ENCODE peak calls at places on chromosomes 1 and 21, in seven cellular contexts. R is RPMI7951; N is BJ; I is H4; X is stimulated activated CD4-positive, alpha-beta T cell treated with anti-CD3 and anti-CD28 coated beads, TNF-alpha, amount 100 ng/mL, for 24 hours; D is anterior cingulate cortex; Q is PC-9. M is an unnamed sample.

GRCh38 chr1:197915797-197916686 is 1.1 kb upstream of the LHX9 start:
- DNase-seq in R (peak), N (no peak), I (peak), X (no peak), D (no peak), Q (peak), M (peak)

GRCh38 chr1:98018074-98018473 is 97.2 kb upstream of the DPYD start:
- DNase-seq in R (no peak), N (no peak), I (no peak), X (no peak), D (no peak), Q (no peak), M (no peak)

GRCh38 chr21:15121655-15122120 is 56.9 kb upstream of the NRIP1 start:
- DNase-seq in R (no peak), N (no peak), I (peak), X (no peak), D (peak), Q (no peak), M (peak)

GRCh38 chr1:36400825-36401601 is 3.3 kb upstream of the LSM10 start:
- DNase-seq in R (peak), N (no peak), I (peak), X (peak), D (peak), Q (no peak), M (peak)

GRCh38 chr1:150567341-150567716 is 12.1 kb downstream of the MCL1 start:
- DNase-seq in R (no peak), N (no peak), I (peak), X (peak), D (no peak), Q (no peak), M (no peak)

GRCh38 chr1:16393255-16394177 is 26.5 kb downstream of the SZRD1 start:
- DNase-seq in R (no peak), N (no peak), I (no peak), X (no peak), D (peak), Q (no peak), M (peak)

GRCh38 chr1:226314055-226314454 is 5.1 kb upstream of the LIN9 start:
- DNase-seq in R (no peak), N (no peak), I (no peak), X (no peak), D (no peak), Q (no peak), M (no peak)

GRCh38 chr1:39387452-39387851 is 104.0 kb upstream of the BMP8A start:
- DNase-seq in R (peak), N (no peak), I (no peak), X (no peak), D (no peak), Q (peak), M (no peak)

GRCh38 chr1:99735852-99736251 is 30.6 kb downstream of the FRRS1 start:
- DNase-seq in R (no peak), N (no peak), I (no peak), X (no peak), D (no peak), Q (no peak), M (no peak)

GRCh38 chr1:31154000-31154631 is 85.6 kb downstream of the NKAIN1 start:
- DNase-seq in R (no peak), N (no peak), I (no peak), X (no peak), D (no peak), Q (no peak), M (no peak)

GRCh38 chr1:179351281-179351680 is 14.5 kb upstream of the AXDND1 start:
- DNase-seq in R (no peak), N (no peak), I (no peak), X (no peak), D (no peak), Q (no peak), M (no peak)

GRCh38 chr1:100187912-100188311 is 9.9 kb upstream of the LRRC39 start:
- DNase-seq in R (peak), N (no peak), I (peak), X (no peak), D (peak), Q (no peak), M (peak)

GRCh38 chr1:20819818-20820217 is 32.7 kb upstream of the HP1BP3 start:
- DNase-seq in R (no peak), N (no peak), I (no peak), X (no peak), D (no peak), Q (no peak), M (no peak)

GRCh38 chr1:8170059-8170835 is 144.1 kb upstream of the ERRFI1 start:
- DNase-seq in R (no peak), N (no peak), I (no peak), X (no peak), D (no peak), Q (no peak), M (peak)

GRCh38 chr1:162033445-162033844 is 9.8 kb upstream of the OLFML2B start:
- DNase-seq in R (no peak), N (no peak), I (no peak), X (no peak), D (peak), Q (no peak), M (peak)

GRCh38 chr21:35987475-35987874 is 72.9 kb downstream of the SETD4 start:
- DNase-seq in R (no peak), N (no peak), I (no peak), X (no peak), D (no peak), Q (no peak), M (peak)

GRCh38 chr1:167935252-167936067 is 1.0 kb upstream of the DCAF6 start:
- DNase-seq in R (peak), N (peak), I (peak), X (peak), D (no peak), Q (peak), M (peak)

GRCh38 chr1:236997361-236997760 is 6.9 kb downstream of the MT1HL1 start:
- DNase-seq in R (no peak), N (no peak), I (no peak), X (no peak), D (no peak), Q (no peak), M (no peak)

GRCh38 chr21:25733859-25734653 is 648 bp downstream of the ATP5PF start:
- DNase-seq in R (peak), N (no peak), I (no peak), X (peak), D (no peak), Q (no peak), M (peak)

GRCh38 chr1:242205622-242206489 is 207.0 kb upstream of the MAP1LC3C start:
- DNase-seq in R (no peak), N (no peak), I (no peak), X (no peak), D (peak), Q (no peak), M (peak)

GRCh38 chr1:18641005-18641941 is 10.6 kb downstream of the PAX7 start:
- DNase-seq in R (no peak), N (no peak), I (no peak), X (no peak), D (no peak), Q (no peak), M (peak)

GRCh38 chr1:232207089-232207723 is 422.7 kb downstream of the SIPA1L2 start:
- DNase-seq in R (no peak), N (no peak), I (no peak), X (no peak), D (no peak), Q (no peak), M (no peak)

GRCh38 chr1:205122489-205122882 is 708 bp upstream of the RBBP5 start:
- DNase-seq in R (no peak), N (no peak), I (no peak), X (no peak), D (no peak), Q (no peak), M (no peak)

GRCh38 chr1:234561322-234561721 is 48.7 kb downstream of the IRF2BP2 start:
- DNase-seq in R (no peak), N (no peak), I (no peak), X (no peak), D (no peak), Q (no peak), M (no peak)

GRCh38 chr1:15028117-15028516 is 125.4 kb upstream of the TMEM51 start:
- DNase-seq in R (peak), N (peak), I (peak), X (no peak), D (peak), Q (peak), M (peak)

GRCh38 chr1:61224609-61225008 is 142.2 kb downstream of the NFIA start:
- DNase-seq in R (no peak), N (no peak), I (no peak), X (no peak), D (no peak), Q (no peak), M (peak)